ENCODE peak calls at places on chromosome 5, in nine cellular contexts. B, Y, P, N, L, T, Z, W and V are unnamed samples.

GRCh38 chr5:91189480-91190332 is 193.4 kb downstream of the ARRDC3 start:
- DNase-seq in B (no peak), Y (peak), P (no peak), N (no peak), L (no peak), T (no peak), Z (no peak), W (no peak), V (no peak)

GRCh38 chr5:148084269-148084668 is 20.5 kb downstream of the SPINK5 start:
- DNase-seq in B (no peak), Y (no peak), P (no peak), N (no peak), L (no peak), T (no peak), Z (no peak), W (no peak), V (no peak)

GRCh38 chr5:73300520-73301207 is 127.7 kb downstream of the TMEM174 start:
- DNase-seq in B (no peak), Y (peak), P (no peak), N (no peak), L (no peak), T (no peak), Z (no peak), W (no peak), V (no peak)

GRCh38 chr5:149210968-149211495 is 60.6 kb upstream of the AFAP1L1 start:
- DNase-seq in B (no peak), Y (peak), P (no peak), N (no peak), L (no peak), T (no peak), Z (no peak), W (no peak), V (no peak)

GRCh38 chr5:24788829-24789509 is 144.2 kb upstream of the CDH10 start:
- DNase-seq in B (no peak), Y (peak), P (peak), N (no peak), L (no peak), T (no peak), Z (peak), W (no peak), V (no peak)

GRCh38 chr5:1524799-1525623 is 1.3 kb upstream of the LPCAT1 start:
- DNase-seq in B (peak), Y (no peak), P (no peak), N (peak), L (no peak), T (no peak), Z (no peak), W (peak), V (no peak)

GRCh38 chr5:130974284-130974683 is 190.8 kb downstream of the HINT1 start:
- DNase-seq in B (no peak), Y (no peak), P (no peak), N (no peak), L (no peak), T (no peak), Z (no peak), W (no peak), V (no peak)

GRCh38 chr5:55324815-55325418 is 17.1 kb downstream of the MTREX start:
- DNase-seq in B (no peak), Y (peak), P (no peak), N (no peak), L (no peak), T (no peak), Z (peak), W (no peak), V (no peak)

DNA sequence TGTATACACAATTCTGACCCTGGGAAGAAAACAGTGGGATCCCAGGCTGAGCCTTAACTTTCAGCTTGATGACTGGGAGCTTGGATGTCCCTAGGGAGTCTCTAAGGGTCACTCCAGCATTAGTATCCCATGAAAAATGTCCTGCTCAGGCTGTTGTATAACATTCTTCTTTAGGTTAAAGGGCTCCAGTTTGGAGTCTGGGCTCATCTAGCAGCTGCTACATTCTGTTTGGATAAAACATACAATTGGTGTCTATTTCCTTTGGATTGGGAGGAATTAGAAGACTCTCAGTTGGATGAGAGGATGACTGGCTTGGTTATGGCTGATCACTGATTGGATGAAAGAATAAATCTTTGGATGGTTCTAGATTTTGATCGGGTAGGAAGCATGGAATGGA is 7.3 kb upstream of the MYOZ3 start:
- DNase-seq in B (no peak), Y (no peak), P (no peak), N (no peak), L (no peak), T (no peak), Z (no peak), W (no peak), V (no peak)
- H3K27ac ChIP-seq in B (no peak), Y (no peak), P (no peak), N (peak), L (no peak), T (peak), Z (no peak), W (no peak), V (no peak)

DNA sequence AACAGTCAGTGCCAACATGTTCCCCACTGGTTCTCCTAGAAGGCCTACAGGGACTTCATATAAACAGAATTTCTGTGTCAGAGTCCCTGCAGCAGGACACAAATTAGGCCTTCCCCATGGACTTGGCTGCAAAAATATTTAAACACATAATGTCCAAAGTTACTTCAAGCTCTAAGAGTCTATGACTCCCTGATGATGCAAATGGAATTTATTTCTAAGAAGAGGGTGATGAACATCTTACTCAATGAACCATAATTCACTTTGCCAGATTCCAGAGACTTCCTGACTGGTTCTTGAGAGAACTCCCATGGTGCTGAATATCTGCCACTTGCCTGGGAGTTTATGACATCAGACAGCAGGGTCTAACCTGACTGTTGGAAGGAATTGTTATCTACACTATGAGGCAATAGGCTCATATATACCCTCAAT is 32.7 kb upstream of the ADRA1B start:
- DNase-seq in B (no peak), Y (peak), P (peak), N (no peak), L (no peak), T (no peak), Z (no peak), W (no peak), V (no peak)
- H3K27ac ChIP-seq in B (no peak), Y (peak), P (peak), N (peak), L (no peak), T (peak), Z (no peak), W (no peak), V (no peak)

GRCh38 chr5:32002755-32003154 is 171.4 kb downstream of the GOLPH3 start:
- DNase-seq in B (no peak), Y (no peak), P (no peak), N (no peak), L (no peak), T (no peak), Z (no peak), W (no peak), V (no peak)

GRCh38 chr5:32000726-32001125 is 173.4 kb downstream of the GOLPH3 start:
- DNase-seq in B (no peak), Y (no peak), P (no peak), N (no peak), L (no peak), T (no peak), Z (no peak), W (no peak), V (no peak)

GRCh38 chr5:32001284-32001683 is 172.8 kb downstream of the GOLPH3 start:
- DNase-seq in B (no peak), Y (no peak), P (no peak), N (no peak), L (no peak), T (no peak), Z (no peak), W (no peak), V (no peak)

GRCh38 chr5:32001722-32002121 is 172.4 kb downstream of the GOLPH3 start:
- DNase-seq in B (no peak), Y (no peak), P (no peak), N (no peak), L (no peak), T (no peak), Z (no peak), W (no peak), V (no peak)

DNA sequence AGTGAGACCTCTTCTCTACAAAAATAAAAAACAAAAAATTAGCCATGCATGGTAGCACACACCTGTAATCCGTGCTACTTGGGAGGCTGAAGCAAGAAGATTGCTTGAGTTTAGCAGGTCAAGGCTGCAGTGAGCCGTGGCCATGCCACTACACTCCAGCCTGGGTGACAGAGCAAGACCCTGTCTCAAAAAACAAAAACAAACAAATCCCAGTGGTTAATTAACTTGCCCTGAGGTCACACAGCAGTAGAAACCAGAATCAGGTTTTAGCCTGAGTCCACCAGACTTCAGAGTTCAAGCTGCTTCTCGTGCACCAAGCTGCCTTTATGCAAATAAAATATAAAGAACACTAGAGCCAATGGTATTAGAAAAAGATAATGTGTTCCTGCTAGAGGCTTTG is 169.7 kb downstream of the GOLPH3 start:
- DNase-seq in B (no peak), Y (no peak), P (no peak), N (no peak), L (no peak), T (no peak), Z (no peak), W (no peak), V (no peak)
- H3K27ac ChIP-seq in B (no peak), Y (no peak), P (no peak), N (no peak), L (no peak), T (no peak), Z (no peak), W (no peak), V (no peak)

DNA sequence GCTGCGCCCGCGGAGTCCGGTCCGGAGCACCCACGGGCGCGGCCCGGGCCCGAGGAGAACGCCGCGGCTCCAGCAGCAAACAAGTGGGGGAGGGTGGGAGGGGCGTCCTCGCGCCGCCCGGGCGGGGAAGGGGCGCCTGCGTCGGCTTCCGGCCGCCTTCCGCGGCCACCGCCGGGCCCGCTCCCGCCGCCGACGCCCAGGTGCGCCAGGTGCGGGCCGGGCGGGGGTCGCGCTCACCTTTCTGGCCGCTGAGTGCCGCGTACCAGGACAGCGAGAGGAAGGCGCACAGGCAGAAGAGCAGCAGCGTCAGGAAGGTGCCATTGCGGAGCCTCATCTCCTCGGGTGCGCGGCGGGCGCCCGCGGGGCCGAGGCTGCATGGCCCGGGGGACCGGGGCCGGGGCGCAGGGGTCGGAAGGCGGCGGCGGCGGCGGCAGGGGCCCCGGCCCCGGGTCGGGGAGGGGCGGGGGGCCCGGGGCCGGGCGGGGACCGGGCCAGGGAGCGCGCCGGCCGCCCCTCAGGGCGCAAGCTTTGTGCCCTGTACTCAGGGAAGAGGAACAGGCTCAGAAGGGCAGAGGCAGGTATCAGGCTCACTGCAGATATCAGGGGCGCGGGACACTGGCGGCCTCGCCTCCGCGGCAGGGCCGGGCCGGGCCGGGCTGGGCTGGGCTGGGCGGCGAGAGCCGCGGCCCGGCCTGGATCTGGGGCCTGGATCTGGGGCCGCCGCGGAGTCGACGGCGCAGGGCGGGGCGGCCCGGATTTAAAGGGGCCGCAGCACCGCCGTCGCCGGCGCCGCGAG is at the start of gene MGAT4B:
- DNase-seq in B (peak), Y (peak), P (no peak), N (no peak), L (peak), T (peak), Z (no peak), W (peak), V (no peak)
- H3K27ac ChIP-seq in B (peak), Y (peak), P (peak), N (peak), L (peak), T (peak), Z (peak), W (peak), V (peak)